ENCODE peak calls at places on chromosome 13, in four cellular contexts. S is effector memory CD4-positive, alpha-beta T cell; A is tibial artery; T is CD8-positive, alpha-beta T cell. R is an unnamed sample.
A peak's percentile ranks its signal among the peaks of the same experiment; 100 is the strongest.

GRCh38 chr13:98751397-98752110 is 918 bp downstream of the SLC15A1 start:
- DNase-seq in S (no peak), A (no peak), T (no peak), R (no peak)

GRCh38 chr13:99263386-99263785 is 5.2 kb upstream of the GPR18 start:
- DNase-seq in S (no peak), A (no peak), T (no peak), R (no peak)

GRCh38 chr13:33610471-33611015 is 207.4 kb upstream of the RFC3 start:
- DNase-seq in S (peak; percentile 37), A (peak; percentile 75), T (peak; percentile 53), R (peak; percentile 79)

GRCh38 chr13:99218969-99219368 is 18.3 kb downstream of the UBAC2 start:
- DNase-seq in S (peak; percentile 62), A (no peak), T (peak; percentile 79), R (no peak)

GRCh38 chr13:80473695-80474094 is 132.8 kb upstream of the SPRY2 start:
- DNase-seq in S (no peak), A (no peak), T (no peak), R (no peak)

GRCh38 chr13:59447031-59447430 is 716.7 kb downstream of the DIAPH3 start:
- DNase-seq in S (no peak), A (no peak), T (no peak), R (no peak)

GRCh38 chr13:46403851-46404731 is 17.0 kb upstream of the RUBCNL start:
- DNase-seq in S (no peak), A (no peak), T (no peak), R (no peak)

GRCh38 chr13:66951426-66951825 is 278.7 kb downstream of the PCDH9 start:
- DNase-seq in S (no peak), A (no peak), T (no peak), R (no peak)

GRCh38 chr13:33244907-33245287 is 40.7 kb downstream of the STARD13 start:
- DNase-seq in S (no peak), A (no peak), T (no peak), R (no peak)

GRCh38 chr13:28723806-28724205 is 5.0 kb upstream of the SLC46A3 start:
- DNase-seq in S (no peak), A (no peak), T (no peak), R (no peak)

GRCh38 chr13:73898276-73898675 is 235.9 kb downstream of the KLF12 start:
- DNase-seq in S (no peak), A (no peak), T (no peak), R (no peak)

GRCh38 chr13:22012676-22013075 is 341.8 kb downstream of the FGF9 start:
- DNase-seq in S (no peak), A (no peak), T (no peak), R (no peak)

GRCh38 chr13:45658586-45659235 is 43.2 kb upstream of the ERICH6B start:
- DNase-seq in S (no peak), A (no peak), T (no peak), R (no peak)

GRCh38 chr13:86446311-86446710 is 647.1 kb upstream of the SLITRK6 start:
- DNase-seq in S (no peak), A (no peak), T (no peak), R (no peak)

GRCh38 chr13:99143904-99144303 is 56.8 kb upstream of the UBAC2 start:
- DNase-seq in S (no peak), A (no peak), T (no peak), R (no peak)

GRCh38 chr13:80923907-80924306 is 583.0 kb upstream of the SPRY2 start:
- DNase-seq in S (no peak), A (no peak), T (no peak), R (no peak)

GRCh38 chr13:31121327-31122140 is 40.2 kb downstream of the HSPH1 start:
- DNase-seq in S (no peak), A (no peak), T (no peak), R (no peak)

GRCh38 chr13:24254151-24254810 is 55.1 kb upstream of the C1QTNF9 start:
- DNase-seq in S (peak; percentile 71), A (no peak), T (peak; percentile 70), R (no peak)

GRCh38 chr13:94176576-94176975 is 302.9 kb downstream of the DCT start:
- DNase-seq in S (no peak), A (no peak), T (no peak), R (no peak)

GRCh38 chr13:38415233-38415632 is 65.6 kb downstream of the UFM1 start:
- DNase-seq in S (no peak), A (no peak), T (no peak), R (no peak)

GRCh38 chr13:96994030-96994848 is at the start of gene OXGR1:
- DNase-seq in S (no peak), A (no peak), T (no peak), R (no peak)

DNA sequence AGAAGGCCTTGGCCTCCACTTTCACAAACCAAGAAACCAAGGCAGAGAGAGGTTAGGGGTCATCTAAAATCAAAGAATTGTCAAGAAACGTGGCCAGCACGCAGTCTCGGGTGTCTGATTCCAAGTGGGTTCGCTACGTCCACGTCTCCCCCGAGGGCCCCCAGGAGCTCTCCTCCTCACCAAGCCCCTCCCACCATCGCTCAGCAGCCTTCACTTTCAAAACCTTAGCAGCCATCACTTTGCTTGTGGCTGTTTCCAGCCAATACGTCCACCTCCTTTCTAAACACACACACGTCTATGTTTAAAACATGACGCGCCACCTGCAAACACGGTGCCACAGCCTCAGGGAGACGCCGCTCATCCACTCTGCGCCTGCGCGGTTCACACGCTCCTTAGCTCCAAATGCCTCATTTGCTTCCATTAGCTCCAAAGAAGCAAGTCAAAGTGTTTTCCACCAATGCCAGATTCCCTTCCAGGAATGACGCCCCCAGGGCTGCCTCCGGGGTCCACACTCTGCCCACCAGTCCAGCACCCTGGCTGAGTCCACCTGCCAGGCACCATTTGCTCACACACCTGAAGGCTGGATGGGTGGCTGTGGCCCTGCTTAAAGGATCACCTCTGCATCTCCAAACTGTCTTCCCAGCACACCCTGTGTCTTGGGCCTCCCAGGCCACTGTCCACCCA is 5.5 kb downstream of the RASA3 start:
- DNase-seq in S (no peak), A (no peak), T (no peak), R (no peak)
- H3K27ac ChIP-seq in S (peak overlapping the region; percentile 83), A (no peak overlapping the region), T (no peak overlapping the region), R (no peak overlapping the region)

GRCh38 chr13:77338329-77338728 is 11.4 kb upstream of the MYCBP2 start:
- DNase-seq in S (no peak), A (no peak), T (no peak), R (no peak)

GRCh38 chr13:77343841-77344240 is 16.9 kb upstream of the MYCBP2 start:
- DNase-seq in S (no peak), A (no peak), T (no peak), R (no peak)

GRCh38 chr13:77339408-77339807 is 12.5 kb upstream of the MYCBP2 start:
- DNase-seq in S (no peak), A (no peak), T (no peak), R (no peak)

GRCh38 chr13:77337159-77337558 is 10.3 kb upstream of the MYCBP2 start:
- DNase-seq in S (no peak), A (no peak), T (no peak), R (no peak)

DNA sequence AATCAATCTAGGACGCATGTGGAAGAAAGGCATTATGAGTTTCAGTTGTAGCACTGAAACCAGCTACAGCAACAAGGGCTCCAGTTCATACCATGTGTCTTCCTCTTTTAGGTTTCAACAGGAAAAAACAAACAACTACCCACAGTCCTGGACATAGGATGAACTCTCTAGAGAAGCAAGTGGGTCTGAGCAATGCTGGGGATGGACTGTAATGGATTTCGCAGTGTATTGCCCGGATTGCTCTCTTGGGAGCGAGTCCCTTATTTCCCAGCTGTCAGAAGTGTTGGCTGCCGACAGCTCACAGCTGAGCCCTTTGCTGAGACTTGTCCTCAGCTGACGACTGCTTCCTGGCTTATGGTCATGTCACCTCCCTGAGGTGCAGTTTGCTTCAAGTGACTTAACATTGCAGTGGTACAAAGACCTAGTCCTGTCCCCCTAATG is 12.1 kb upstream of the MYCBP2 start:
- DNase-seq in S (no peak), A (no peak), T (no peak), R (no peak)
- H3K27ac ChIP-seq in S (no peak overlapping the region), A (no peak overlapping the region), T (no peak overlapping the region), R (no peak overlapping the region)

GRCh38 chr13:113857531-113858195 is 6.2 kb downstream of the GAS6 start:
- DNase-seq in S (no peak), A (peak; percentile 54), T (peak; percentile 31), R (peak; percentile 7)
- H3K27ac ChIP-seq in S (no peak overlapping the region), A (no peak overlapping the region), T (no peak overlapping the region), R (peak overlapping the region; percentile 61)

GRCh38 chr13:51494151-51494550 is 41.3 kb upstream of the INTS6 start:
- DNase-seq in S (no peak), A (no peak), T (no peak), R (no peak)
- H3K27ac ChIP-seq in S (no peak overlapping the region), A (no peak overlapping the region), T (no peak overlapping the region), R (no peak overlapping the region)

DNA sequence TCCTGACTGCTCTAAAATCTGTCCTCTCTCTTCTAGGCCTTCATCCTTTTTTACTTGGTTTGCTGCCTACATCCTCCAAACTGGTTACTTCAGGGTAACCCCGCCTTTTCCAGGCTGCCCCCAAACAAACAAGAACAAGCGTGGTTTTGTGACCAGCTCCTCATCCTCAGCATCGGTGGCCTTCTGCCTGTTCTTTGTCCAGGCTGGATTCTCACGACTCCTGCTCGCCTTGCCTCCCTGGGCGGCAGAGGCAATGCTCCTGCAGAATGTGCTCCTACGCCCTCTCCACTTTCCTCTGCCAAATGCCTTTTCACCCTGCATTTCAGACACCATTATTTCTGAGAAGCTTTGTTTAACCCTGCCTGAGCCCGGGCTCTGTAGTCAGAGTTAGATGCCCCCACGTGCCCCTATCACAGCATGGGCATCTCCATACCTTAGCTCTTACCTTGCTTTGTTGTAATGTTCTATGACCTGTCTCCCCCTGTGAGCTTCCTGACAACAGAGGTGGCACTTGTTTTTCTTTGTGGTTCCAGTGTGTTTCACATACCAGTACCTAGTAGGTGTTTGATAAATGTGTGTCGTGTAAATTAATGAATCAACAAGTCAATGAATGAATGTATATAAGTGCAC is 61.9 kb downstream of the WDFY2 start:
- DNase-seq in S (no peak), A (no peak), T (no peak), R (no peak)
- H3K27ac ChIP-seq in S (peak overlapping the region; percentile 92), A (peak overlapping the region; percentile 16), T (peak overlapping the region; percentile 66), R (no peak overlapping the region)